ENCODE peak calls at places on chromosomes 11 and 22, in ten cellular contexts. H is H4; O is OCI-LY7; M is hippocampal formation; W is GF-D8; D is stimulated activated CD8-positive, alpha-beta memory T cell treated with anti-CD3 and anti-CD28 coated beads, Interleukin-2, amount 100 ng/mL, for 1 hour; Z is astrocyte of the spinal cord; P is stimulated activated CD4-positive, alpha-beta T cell treated with anti-CD3 and anti-CD28 coated beads, TNF-alpha, amount 100 ng/mL, for 48 hours; E is T-helper 9 cell; J is NCI-H345. U is an unnamed sample.
A peak's percentile ranks its signal among the peaks of the same experiment; 100 is the strongest.

GRCh38 chr11:12727556-12728070 is 53.4 kb downstream of the TEAD1 start:
- DNase-seq in H (no peak), O (no peak), M (no peak), W (no peak), D (no peak), Z (peak; percentile 62), P (no peak), E (no peak), J (no peak), U (no peak)

GRCh38 chr11:3627291-3627690 is 14.5 kb downstream of the ART5 start:
- DNase-seq in H (no peak), O (no peak), M (no peak), W (no peak), D (no peak), Z (peak; percentile 16), P (no peak), E (no peak), J (no peak), U (no peak)

GRCh38 chr11:4074266-4074665 is 20.3 kb upstream of the RRM1 start:
- DNase-seq in H (no peak), O (no peak), M (no peak), W (no peak), D (no peak), Z (no peak), P (no peak), E (no peak), J (no peak), U (no peak)

GRCh38 chr11:10385696-10386095 is 69.4 kb upstream of the AMPD3 start:
- DNase-seq in H (no peak), O (no peak), M (no peak), W (no peak), D (no peak), Z (no peak), P (no peak), E (no peak), J (no peak), U (no peak)

GRCh38 chr11:75319035-75319877 is 32.2 kb downstream of the ARRB1 start:
- DNase-seq in H (no peak), O (no peak), M (no peak), W (no peak), D (no peak), Z (no peak), P (no peak), E (no peak), J (no peak), U (no peak)

GRCh38 chr11:133618500-133618899 is 86.2 kb upstream of the OPCML start:
- DNase-seq in H (no peak), O (no peak), M (no peak), W (no peak), D (no peak), Z (no peak), P (no peak), E (no peak), J (no peak), U (no peak)

GRCh38 chr11:12893787-12894672 is 115.1 kb upstream of the RASSF10 start:
- DNase-seq in H (peak; percentile 43), O (peak; percentile 52), M (peak; percentile 53), W (no peak), D (peak; percentile 5), Z (peak; percentile 68), P (peak; percentile 21), E (peak; percentile 52), J (peak; percentile 47), U (peak; percentile 26)

GRCh38 chr11:94768602-94769511 is 701 bp downstream of the AMOTL1 start:
- DNase-seq in H (no peak), O (no peak), M (no peak), W (no peak), D (no peak), Z (peak; percentile 46), P (no peak), E (no peak), J (peak; percentile 44), U (peak; percentile 13)

GRCh38 chr11:66001941-66002647 is at the start of the genes BANF1 and EIF1AD:
- DNase-seq in H (peak; percentile 96), O (peak; percentile 98), M (peak; percentile 97), W (peak; percentile 97), D (peak; percentile 84), Z (peak; percentile 99), P (peak; percentile 93), E (peak; percentile 81), J (peak; percentile 98), U (peak; percentile 97)

GRCh38 chr22:17436981-17437410 is 67.7 kb downstream of the CECR2 start:
- DNase-seq in H (no peak), O (no peak), M (peak; percentile 88), W (no peak), D (no peak), Z (no peak), P (no peak), E (no peak), J (no peak), U (no peak)

GRCh38 chr22:25892678-25893077 is 150.7 kb downstream of the MYO18B start:
- DNase-seq in H (no peak), O (no peak), M (no peak), W (no peak), D (no peak), Z (no peak), P (no peak), E (no peak), J (peak; percentile 19), U (no peak)

GRCh38 chr22:28462041-28462440 is 217.6 kb downstream of the TTC28 start:
- DNase-seq in H (no peak), O (no peak), M (no peak), W (no peak), D (no peak), Z (no peak), P (no peak), E (no peak), J (no peak), U (no peak)

GRCh38 chr11:15053201-15053685 is 20.1 kb upstream of the CALCB start:
- DNase-seq in H (no peak), O (no peak), M (no peak), W (no peak), D (no peak), Z (no peak), P (peak; percentile 33), E (no peak), J (no peak), U (no peak)

GRCh38 chr11:2307733-2308331 is 6.0 kb downstream of the TSPAN32 start:
- DNase-seq in H (no peak), O (no peak), M (no peak), W (no peak), D (no peak), Z (no peak), P (no peak), E (no peak), J (no peak), U (no peak)

GRCh38 chr22:49925525-49926128 is 7.2 kb downstream of the CRELD2 start:
- DNase-seq in H (no peak), O (peak; percentile 91), M (no peak), W (peak; percentile 45), D (peak; percentile 39), Z (no peak), P (no peak), E (peak; percentile 67), J (no peak), U (no peak)

GRCh38 chr11:35525501-35526175 is at the start of gene PAMR1:
- DNase-seq in H (no peak), O (no peak), M (no peak), W (no peak), D (no peak), Z (peak; percentile 82), P (no peak), E (no peak), J (no peak), U (no peak)

GRCh38 chr22:48750826-48751440 is 1076.7 kb downstream of the BRD1 start:
- DNase-seq in H (no peak), O (no peak), M (no peak), W (no peak), D (no peak), Z (no peak), P (no peak), E (no peak), J (no peak), U (no peak)

GRCh38 chr11:134466909-134467567 is 55.0 kb upstream of the B3GAT1 start:
- DNase-seq in H (no peak), O (no peak), M (no peak), W (no peak), D (no peak), Z (no peak), P (no peak), E (no peak), J (no peak), U (no peak)

GRCh38 chr22:48070760-48071159 is 1308.3 kb downstream of the TBC1D22A start:
- DNase-seq in H (no peak), O (peak; percentile 89), M (no peak), W (no peak), D (no peak), Z (no peak), P (no peak), E (no peak), J (no peak), U (no peak)

GRCh38 chr11:96242191-96242845 is 100.7 kb downstream of the MAML2 start:
- DNase-seq in H (no peak), O (peak; percentile 21), M (no peak), W (no peak), D (no peak), Z (no peak), P (no peak), E (no peak), J (no peak), U (peak; percentile 41)

GRCh38 chr11:118059231-118059940 is 17.5 kb upstream of the TMPRSS4 start:
- DNase-seq in H (no peak), O (no peak), M (no peak), W (no peak), D (no peak), Z (no peak), P (no peak), E (no peak), J (no peak), U (no peak)

GRCh38 chr11:12439615-12440014 is 62.2 kb downstream of the PARVA start:
- DNase-seq in H (no peak), O (peak; percentile 2), M (no peak), W (no peak), D (no peak), Z (no peak), P (no peak), E (no peak), J (no peak), U (no peak)

GRCh38 chr11:115201121-115201792 is 303.0 kb downstream of the CADM1 start:
- DNase-seq in H (peak; percentile 41), O (no peak), M (no peak), W (no peak), D (no peak), Z (peak; percentile 94), P (no peak), E (no peak), J (no peak), U (no peak)

GRCh38 chr11:43359432-43359818 is 705 bp downstream of the TTC17 start:
- DNase-seq in H (peak; percentile 16), O (peak; percentile 63), M (no peak), W (no peak), D (no peak), Z (peak; percentile 20), P (peak; percentile 18), E (no peak), J (no peak), U (peak; percentile 20)

GRCh38 chr11:34168642-34169051 is 63.2 kb downstream of the NAT10 start:
- DNase-seq in H (no peak), O (no peak), M (no peak), W (no peak), D (no peak), Z (peak; percentile 32), P (no peak), E (no peak), J (no peak), U (no peak)

GRCh38 chr11:3044004-3044403 is 13.2 kb downstream of the CARS1 start:
- DNase-seq in H (no peak), O (no peak), M (no peak), W (no peak), D (no peak), Z (no peak), P (no peak), E (no peak), J (no peak), U (no peak)

GRCh38 chr11:65454311-65454695 is 31.7 kb downstream of the NEAT1 start:
- DNase-seq in H (no peak), O (no peak), M (no peak), W (no peak), D (no peak), Z (peak; percentile 44), P (no peak), E (no peak), J (no peak), U (no peak)

GRCh38 chr11:28526406-28526751 is 418.2 kb downstream of the METTL15 start:
- DNase-seq in H (peak; percentile 43), O (peak; percentile 1), M (no peak), W (no peak), D (no peak), Z (no peak), P (no peak), E (no peak), J (no peak), U (no peak)

U was measured in AML-193.